ENCODE peak calls at places on chromosomes 13 and 19, in four cellular contexts. One of them, this sample, is unnamed.

GRCh38 chr13:107271226-107271625 is 703.3 kb upstream of the ARGLU1 start:
- DNase-seq in A549: no peak
- DNase-seq in HCT116: no peak
- DNase-seq in WTC11: peak
- DNase-seq in this sample: no peak

GRCh38 chr13:102386461-102386860 is 15.4 kb downstream of the FGF14 start:
- DNase-seq in A549: no peak
- DNase-seq in HCT116: no peak
- DNase-seq in WTC11: no peak
- DNase-seq in this sample: no peak

GRCh38 chr13:37501187-37501586 is 97.4 kb downstream of the POSTN start:
- DNase-seq in WTC11: no peak
- DNase-seq in HCT116: no peak
- DNase-seq in A549: no peak
- DNase-seq in this sample: no peak

GRCh38 chr19:7516281-7516862 is 469 bp downstream of the ZNF358 start:
- DNase-seq in A549: no peak
- DNase-seq in HCT116: no peak
- DNase-seq in WTC11: no peak
- DNase-seq in this sample: no peak

GRCh38 chr19:18291590-18292459 is 10.4 kb upstream of the JUND start:
- DNase-seq in A549: peak
- DNase-seq in HCT116: no peak
- DNase-seq in WTC11: peak
- DNase-seq in this sample: peak

GRCh38 chr19:58406818-58407657 is 1.4 kb upstream of the ZNF584 start:
- DNase-seq in WTC11: no peak
- DNase-seq in HCT116: no peak
- DNase-seq in A549: peak
- DNase-seq in this sample: peak

GRCh38 chr13:112160558-112160957 is 93.6 kb downstream of the SOX1 start:
- DNase-seq in HCT116: no peak
- DNase-seq in A549: no peak
- DNase-seq in WTC11: no peak
- DNase-seq in this sample: no peak

GRCh38 chr13:40922437-40923040 is 96.6 kb downstream of the ELF1 start:
- DNase-seq in WTC11: peak
- DNase-seq in A549: no peak
- DNase-seq in HCT116: no peak
- DNase-seq in this sample: peak

GRCh38 chr19:33472696-33473624 is 48.6 kb downstream of the PEPD start:
- DNase-seq in A549: peak
- DNase-seq in WTC11: peak
- DNase-seq in HCT116: no peak
- DNase-seq in this sample: no peak

DNA sequence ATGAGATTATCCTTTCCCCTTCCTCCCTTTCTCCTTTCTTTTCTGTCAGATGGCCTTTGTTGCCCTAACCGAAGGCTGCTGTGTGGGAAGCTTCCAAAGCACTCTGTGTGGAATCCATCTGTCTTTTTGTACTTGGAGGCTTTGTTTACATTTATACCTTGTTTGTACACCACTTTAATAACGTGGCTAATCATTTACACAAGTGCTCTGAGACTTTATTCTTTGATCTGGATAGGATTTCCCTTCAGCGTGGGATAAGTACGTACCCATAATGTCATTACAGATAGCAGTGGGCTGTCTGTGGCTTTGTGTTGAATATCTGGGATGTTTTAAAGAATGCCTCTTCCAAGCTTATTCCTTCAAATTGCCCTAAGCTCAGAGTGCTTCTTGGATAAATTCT is 684.7 kb upstream of the SLITRK5 start:
- DNase-seq in HCT116: no peak
- DNase-seq in WTC11: no peak
- DNase-seq in A549: peak
- DNase-seq in this sample: peak
- TF ChIP-seq MAX in HCT116: no peak
- TF ChIP-seq MAX in WTC11: no peak
- TF ChIP-seq MAX in A549: no peak
- TF ChIP-seq MAX in this sample: no peak

GRCh38 chr19:38280030-38280921 is 15.9 kb downstream of the SPINT2 start:
- DNase-seq in HCT116: no peak
- DNase-seq in WTC11: no peak
- DNase-seq in A549: no peak
- DNase-seq in this sample: no peak

GRCh38 chr19:38276942-38277517 is 12.7 kb downstream of the SPINT2 start:
- DNase-seq in WTC11: no peak
- DNase-seq in HCT116: no peak
- DNase-seq in A549: no peak
- DNase-seq in this sample: no peak

GRCh38 chr19:38278751-38279150 is 14.4 kb downstream of the SPINT2 start:
- DNase-seq in HCT116: no peak
- DNase-seq in A549: no peak
- DNase-seq in WTC11: no peak
- DNase-seq in this sample: no peak

GRCh38 chr19:38277549-38277948 is 13.2 kb downstream of the SPINT2 start:
- DNase-seq in A549: no peak
- DNase-seq in HCT116: no peak
- DNase-seq in WTC11: no peak
- DNase-seq in this sample: no peak

DNA sequence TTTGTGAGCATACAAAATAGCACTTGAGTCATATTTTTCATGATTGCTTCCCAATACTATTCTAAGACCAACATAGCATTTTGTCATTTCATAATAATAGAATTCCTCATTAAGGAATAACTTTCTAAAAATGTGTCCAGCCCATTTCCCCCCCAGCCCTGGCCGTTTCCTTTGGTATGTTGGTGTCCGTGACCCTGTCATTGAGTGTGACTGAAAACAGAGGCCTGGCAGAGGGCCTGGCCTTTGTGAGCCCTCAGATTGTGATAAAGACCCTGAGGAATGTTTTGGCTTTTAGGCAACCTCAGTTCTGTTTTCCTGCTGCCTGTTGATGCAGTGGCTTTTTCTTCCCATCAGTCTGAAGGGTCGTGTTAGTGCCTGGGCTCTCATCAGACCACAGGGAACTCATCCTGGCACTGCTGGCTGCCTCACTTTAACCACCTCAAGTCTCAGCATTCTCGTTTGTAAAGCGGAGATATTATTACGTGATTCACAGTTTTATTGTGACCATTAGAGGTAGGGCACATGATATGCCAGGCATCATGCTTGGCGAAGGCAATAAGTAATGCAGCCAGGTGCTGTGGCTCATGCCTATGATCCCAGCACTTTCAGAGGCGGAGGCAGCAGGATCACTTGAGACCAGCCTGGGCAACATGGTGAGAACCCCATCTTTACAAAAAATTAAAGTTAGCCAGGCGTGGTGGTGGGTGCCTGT is 13.8 kb downstream of the SPINT2 start:
- DNase-seq in WTC11: no peak
- DNase-seq in A549: no peak
- DNase-seq in HCT116: no peak
- DNase-seq in this sample: no peak
- TF ChIP-seq MAX in WTC11: no peak
- TF ChIP-seq MAX in A549: no peak
- TF ChIP-seq MAX in HCT116: no peak
- TF ChIP-seq MAX in this sample: no peak

DNA sequence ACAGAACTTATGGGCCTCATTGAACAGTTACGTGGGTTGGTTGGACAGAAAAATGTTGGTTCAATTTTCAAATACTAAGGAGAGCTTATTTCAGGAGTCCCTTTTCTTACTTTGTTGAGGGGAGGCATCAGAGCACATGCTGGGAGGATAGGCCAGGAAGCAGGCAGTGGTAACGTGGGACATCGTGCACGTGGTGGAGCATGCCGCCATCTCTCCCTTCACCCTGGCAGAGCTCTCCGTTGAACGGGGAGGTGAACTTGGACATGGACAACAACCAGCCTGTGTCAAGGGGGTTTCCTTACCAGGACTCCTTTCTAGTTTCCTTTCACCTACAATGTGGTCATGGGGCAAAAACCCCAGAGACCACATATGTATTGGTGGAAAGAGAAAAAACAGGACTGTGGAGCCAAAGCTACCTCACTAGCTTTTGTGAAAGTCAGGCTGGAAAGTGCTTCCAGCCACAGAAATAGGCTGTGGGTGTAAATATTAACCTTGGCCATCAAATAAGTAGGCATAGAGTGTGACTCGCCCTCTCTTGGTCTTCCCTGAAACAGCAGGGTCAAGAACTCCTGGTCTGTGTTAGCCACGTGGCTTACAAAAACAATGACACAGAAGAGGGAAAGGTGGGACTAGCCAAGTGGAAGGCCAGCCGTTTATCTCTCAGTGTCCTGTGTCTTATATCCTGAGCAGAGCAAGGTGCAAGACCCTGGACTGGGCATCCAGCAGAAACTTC is 14.4 kb downstream of the MICOS13 start:
- DNase-seq in A549: peak
- DNase-seq in WTC11: no peak
- DNase-seq in HCT116: no peak
- DNase-seq in this sample: peak
- TF ChIP-seq MAX in A549: peak
- TF ChIP-seq MAX in WTC11: no peak
- TF ChIP-seq MAX in HCT116: peak
- TF ChIP-seq MAX in this sample: peak

GRCh38 chr13:95924389-95924994 is 128.7 kb downstream of the UGGT2 start:
- DNase-seq in HCT116: peak
- DNase-seq in WTC11: no peak
- DNase-seq in A549: peak
- DNase-seq in this sample: peak
- TF ChIP-seq MAX in HCT116: no peak
- TF ChIP-seq MAX in WTC11: no peak
- TF ChIP-seq MAX in A549: no peak
- TF ChIP-seq MAX in this sample: no peak

GRCh38 chr19:54430306-54431254 is 15.3 kb downstream of the TTYH1 start:
- DNase-seq in HCT116: peak
- DNase-seq in A549: peak
- DNase-seq in WTC11: peak
- DNase-seq in this sample: no peak
- TF ChIP-seq MAX in HCT116: no peak
- TF ChIP-seq MAX in A549: no peak
- TF ChIP-seq MAX in WTC11: no peak
- TF ChIP-seq MAX in this sample: no peak

GRCh38 chr19:16306728-16307402 is 17.8 kb upstream of the KLF2 start:
- DNase-seq in WTC11: no peak
- DNase-seq in HCT116: no peak
- DNase-seq in A549: no peak
- DNase-seq in this sample: no peak

GRCh38 chr19:16301999-16302694 is 22.5 kb upstream of the KLF2 start:
- DNase-seq in WTC11: no peak
- DNase-seq in A549: peak
- DNase-seq in HCT116: peak
- DNase-seq in this sample: no peak

GRCh38 chr19:16298334-16298733 is 26.3 kb upstream of the KLF2 start:
- DNase-seq in HCT116: no peak
- DNase-seq in A549: no peak
- DNase-seq in WTC11: no peak
- DNase-seq in this sample: no peak

GRCh38 chr19:16308081-16308480 is 16.5 kb upstream of the KLF2 start:
- DNase-seq in WTC11: no peak
- DNase-seq in A549: no peak
- DNase-seq in HCT116: no peak
- DNase-seq in this sample: no peak

GRCh38 chr19:16303755-16304154 is 20.9 kb upstream of the KLF2 start:
- DNase-seq in HCT116: no peak
- DNase-seq in A549: no peak
- DNase-seq in WTC11: no peak
- DNase-seq in this sample: no peak
- TF ChIP-seq MAX in HCT116: no peak
- TF ChIP-seq MAX in A549: no peak
- TF ChIP-seq MAX in WTC11: no peak
- TF ChIP-seq MAX in this sample: no peak

DNA sequence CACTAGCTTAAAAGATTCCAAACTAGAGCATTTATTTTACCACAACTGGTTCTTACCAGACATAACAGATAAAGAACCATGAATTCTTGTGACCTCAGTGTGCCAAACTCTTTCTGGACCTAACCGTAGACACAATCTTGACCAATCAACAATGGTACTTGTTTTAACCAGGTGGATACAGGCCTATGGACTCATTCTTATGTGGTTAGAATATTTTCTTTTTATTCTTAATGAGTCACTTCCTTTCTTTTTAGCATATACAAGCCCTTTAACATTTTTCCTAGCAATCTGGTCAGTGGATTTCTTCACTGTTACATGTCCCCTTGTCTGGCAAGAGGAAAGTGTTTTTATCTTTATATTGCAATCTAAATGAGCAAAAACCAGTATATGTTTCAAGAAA is 792.1 kb upstream of the SPRY2 start:
- DNase-seq in WTC11: no peak
- DNase-seq in A549: no peak
- DNase-seq in HCT116: no peak
- DNase-seq in this sample: no peak
- TF ChIP-seq MAX in WTC11: no peak
- TF ChIP-seq MAX in A549: no peak
- TF ChIP-seq MAX in HCT116: no peak
- TF ChIP-seq MAX in this sample: no peak

This sample was measured in HepG2.